ENCODE peak calls at places on chromosomes 5 and 9, in eight cellular contexts. D is activated gamma-delta T cell treated with Interleukin-2 at 50 U/mL for 16 hours; M is A549; W is endothelial cell; H is GM12864; V is NCI-H1092 treated with DMSO at 0.1 percent for 48 hours; N is GM20000; A is CD4-positive, alpha-beta memory T cell. C is an unnamed sample.

GRCh38 chr5:14374100-14374499 is 207.5 kb upstream of the OTULINL start:
- DNase-seq in A (no peak), W (no peak), V (no peak), M (no peak), D (no peak), H (no peak), N (no peak), C (no peak)

GRCh38 chr9:116087246-116087645 is 66.3 kb upstream of the PAPPA start:
- DNase-seq in H (no peak), A (no peak), N (no peak), D (no peak), W (no peak), M (peak; percentile 8), V (no peak), C (peak; percentile 30)

GRCh38 chr5:103808464-103809106 is 246.0 kb upstream of the NUDT12 start:
- DNase-seq in V (peak; percentile 75), H (no peak), D (no peak), W (peak; percentile 47), N (peak; percentile 26), A (no peak), M (peak; percentile 40), C (peak; percentile 59)

GRCh38 chr9:118418887-118419620 is 714.9 kb downstream of the TLR4 start:
- DNase-seq in A (no peak), D (no peak), N (no peak), M (peak; percentile 6), H (no peak), V (no peak), W (no peak), C (no peak)

GRCh38 chr9:133914483-133915342 is 77.4 kb downstream of the VAV2 start:
- DNase-seq in V (no peak), A (no peak), H (no peak), N (no peak), M (no peak), W (no peak), D (no peak), C (no peak)

GRCh38 chr9:114607671-114608524 is 3.2 kb upstream of the TMEM268 start:
- DNase-seq in W (no peak), N (peak; percentile 44), H (no peak), A (no peak), V (no peak), D (no peak), M (no peak), C (no peak)

GRCh38 chr5:141841376-141841775 is 36.8 kb downstream of the PCDH1 start:
- DNase-seq in A (no peak), N (no peak), M (no peak), H (no peak), V (peak; percentile 7), W (no peak), D (no peak), C (no peak)

GRCh38 chr9:74125916-74126315 is 371.2 kb upstream of the RORB start:
- DNase-seq in M (no peak), V (no peak), W (no peak), N (no peak), D (no peak), A (no peak), H (no peak), C (no peak)

GRCh38 chr9:119289740-119290139 is 79.5 kb downstream of the BRINP1 start:
- DNase-seq in N (peak; percentile 41), D (no peak), A (no peak), H (peak; percentile 34), V (peak; percentile 72), M (peak; percentile 9), W (peak; percentile 71), C (peak; percentile 77)

GRCh38 chr5:61332369-61332745 is 299 bp downstream of the ZSWIM6 start:
- DNase-seq in M (no peak), D (peak; percentile 22), H (no peak), W (no peak), V (peak; percentile 23), N (peak; percentile 59), A (peak; percentile 57), C (peak; percentile 44)

GRCh38 chr5:169745441-169746146 is 108.5 kb downstream of the DOCK2 start:
- DNase-seq in H (no peak), M (no peak), D (no peak), A (no peak), N (no peak), W (no peak), V (no peak), C (peak; percentile 18)

GRCh38 chr9:97075289-97075870 is 36.4 kb upstream of the CTSV start:
- DNase-seq in H (no peak), V (no peak), A (no peak), M (no peak), N (no peak), D (no peak), W (no peak), C (no peak)

C was measured in myocyte.